ENCODE peak calls at places on chromosome 5, in nine cellular contexts. N, I, E, A, O, K, M, Y and J are unnamed samples.

GRCh38 chr5:127875235-127876021 is 172.2 kb downstream of the CCDC192 start:
- DNase-seq in N (no peak), I (no peak), E (no peak), A (no peak), O (peak), K (peak), M (peak), Y (no peak), J (no peak)

GRCh38 chr5:139474815-139475791 is 4.3 kb downstream of the SMIM33 start:
- DNase-seq in N (no peak), I (no peak), E (no peak), A (no peak), O (no peak), K (peak), M (peak), Y (no peak), J (no peak)

GRCh38 chr5:149079883-149080282 is 17.0 kb upstream of the SH3TC2 start:
- DNase-seq in N (no peak), I (no peak), E (no peak), A (no peak), O (no peak), K (no peak), M (no peak), Y (no peak), J (no peak)

GRCh38 chr5:83197326-83197725 is 120.0 kb downstream of the XRCC4 start:
- DNase-seq in N (no peak), I (no peak), E (no peak), A (no peak), O (no peak), K (no peak), M (no peak), Y (no peak), J (no peak)

GRCh38 chr5:109413463-109413862 is 3.7 kb upstream of the PJA2 start:
- DNase-seq in N (no peak), I (no peak), E (peak), A (no peak), O (no peak), K (no peak), M (peak), Y (no peak), J (no peak)

GRCh38 chr5:78295035-78295961 is 800 bp upstream of the AP3B1 start:
- DNase-seq in N (peak), I (peak), E (no peak), A (peak), O (peak), K (no peak), M (peak), Y (peak), J (no peak)

GRCh38 chr5:53381-54174 is 38.4 kb upstream of the PLEKHG4B start:
- DNase-seq in N (no peak), I (peak), E (peak), A (no peak), O (peak), K (no peak), M (peak), Y (no peak), J (no peak)

GRCh38 chr5:18113724-18114123 is 479.5 kb downstream of the TAF11L14 start:
- DNase-seq in N (no peak), I (no peak), E (peak), A (no peak), O (no peak), K (peak), M (no peak), Y (no peak), J (no peak)

GRCh38 chr5:17224858-17225436 is 7.5 kb downstream of the BASP1 start:
- DNase-seq in N (no peak), I (no peak), E (no peak), A (no peak), O (no peak), K (no peak), M (peak), Y (no peak), J (no peak)

GRCh38 chr5:154627711-154628678 is 127.2 kb upstream of the LARP1 start:
- DNase-seq in N (no peak), I (no peak), E (no peak), A (no peak), O (peak), K (no peak), M (peak), Y (no peak), J (no peak)

GRCh38 chr5:155728857-155729683 is 597.9 kb upstream of the SGCD start:
- DNase-seq in N (peak), I (no peak), E (no peak), A (no peak), O (no peak), K (peak), M (peak), Y (no peak), J (no peak)